ENCODE peak calls at places on chromosomes 11 and 22, in five cellular contexts. One of them, this sample, is unnamed.

GRCh38 chr22:22519591-22519990 is 479 bp downstream of the ZNF280A start:
- DNase-seq in psoas muscle: no peak
- DNase-seq in T-helper 1 cell: no peak
- DNase-seq in dermis blood vessel endothelial cell: no peak
- DNase-seq in posterior vena cava: no peak
- DNase-seq in this sample: no peak

GRCh38 chr11:58060535-58060934 is 29.8 kb downstream of the OR6Q1 start:
- DNase-seq in psoas muscle: no peak
- DNase-seq in T-helper 1 cell: no peak
- DNase-seq in dermis blood vessel endothelial cell: no peak
- DNase-seq in posterior vena cava: no peak
- DNase-seq in this sample: no peak

GRCh38 chr11:84355911-84356310 is 1069.7 kb upstream of the CCDC90B start:
- DNase-seq in psoas muscle: no peak
- DNase-seq in T-helper 1 cell: no peak
- DNase-seq in dermis blood vessel endothelial cell: no peak
- DNase-seq in posterior vena cava: no peak
- DNase-seq in this sample: no peak

GRCh38 chr22:37926358-37926757 is 20.3 kb downstream of the MICALL1 start:
- DNase-seq in psoas muscle: no peak
- DNase-seq in T-helper 1 cell: no peak
- DNase-seq in dermis blood vessel endothelial cell: no peak
- DNase-seq in posterior vena cava: no peak
- DNase-seq in this sample: no peak

GRCh38 chr11:105073486-105074200 is 28.5 kb upstream of the CARD16 start:
- DNase-seq in psoas muscle: no peak
- DNase-seq in T-helper 1 cell: no peak
- DNase-seq in dermis blood vessel endothelial cell: peak; percentile 81
- DNase-seq in posterior vena cava: no peak
- DNase-seq in this sample: no peak

GRCh38 chr11:12180257-12181205 is 70.1 kb downstream of the MICAL2 start:
- DNase-seq in psoas muscle: no peak
- DNase-seq in T-helper 1 cell: no peak
- DNase-seq in dermis blood vessel endothelial cell: no peak
- DNase-seq in posterior vena cava: no peak
- DNase-seq in this sample: no peak

GRCh38 chr11:111983187-111983986 is 41.8 kb upstream of the DLAT start:
- DNase-seq in psoas muscle: no peak
- DNase-seq in T-helper 1 cell: no peak
- DNase-seq in dermis blood vessel endothelial cell: peak; percentile 37
- DNase-seq in posterior vena cava: no peak
- DNase-seq in this sample: no peak

GRCh38 chr11:72321381-72321996 is 77.5 kb upstream of the PHOX2A start:
- DNase-seq in psoas muscle: no peak
- DNase-seq in T-helper 1 cell: no peak
- DNase-seq in dermis blood vessel endothelial cell: peak; percentile 50
- DNase-seq in posterior vena cava: no peak
- DNase-seq in this sample: no peak

GRCh38 chr11:68282141-68282860 is 10.5 kb upstream of the C11orf24 start:
- DNase-seq in psoas muscle: no peak
- DNase-seq in T-helper 1 cell: no peak
- DNase-seq in dermis blood vessel endothelial cell: no peak
- DNase-seq in posterior vena cava: peak; percentile 20
- DNase-seq in this sample: no peak

GRCh38 chr11:47101452-47101851 is 75.2 kb downstream of the ARFGAP2 start:
- DNase-seq in psoas muscle: no peak
- DNase-seq in T-helper 1 cell: no peak
- DNase-seq in dermis blood vessel endothelial cell: no peak
- DNase-seq in posterior vena cava: no peak
- DNase-seq in this sample: no peak

GRCh38 chr11:91527380-91528030 is 697.1 kb upstream of the FAT3 start:
- DNase-seq in psoas muscle: no peak
- DNase-seq in T-helper 1 cell: no peak
- DNase-seq in dermis blood vessel endothelial cell: no peak
- DNase-seq in posterior vena cava: no peak
- DNase-seq in this sample: no peak

GRCh38 chr11:64141081-64141783 is 24.7 kb downstream of the MACROD1 start:
- DNase-seq in psoas muscle: no peak
- DNase-seq in T-helper 1 cell: no peak
- DNase-seq in dermis blood vessel endothelial cell: no peak
- DNase-seq in posterior vena cava: no peak
- DNase-seq in this sample: no peak

GRCh38 chr11:77497368-77497767 is 23.5 kb upstream of the PAK1 start:
- DNase-seq in psoas muscle: no peak
- DNase-seq in T-helper 1 cell: no peak
- DNase-seq in dermis blood vessel endothelial cell: no peak
- DNase-seq in posterior vena cava: no peak
- DNase-seq in this sample: no peak

GRCh38 chr11:64368673-64369074 is 9.7 kb downstream of the RPS6KA4 start:
- DNase-seq in psoas muscle: no peak
- DNase-seq in T-helper 1 cell: no peak
- DNase-seq in dermis blood vessel endothelial cell: no peak
- DNase-seq in posterior vena cava: no peak
- DNase-seq in this sample: no peak

GRCh38 chr11:34926101-34926830 is 9.8 kb downstream of the PDHX start:
- DNase-seq in psoas muscle: no peak
- DNase-seq in T-helper 1 cell: no peak
- DNase-seq in dermis blood vessel endothelial cell: peak; percentile 71
- DNase-seq in posterior vena cava: no peak
- DNase-seq in this sample: peak; percentile 33

GRCh38 chr11:101401245-101401644 is 182.6 kb downstream of the TRPC6 start:
- DNase-seq in psoas muscle: no peak
- DNase-seq in T-helper 1 cell: no peak
- DNase-seq in dermis blood vessel endothelial cell: no peak
- DNase-seq in posterior vena cava: no peak
- DNase-seq in this sample: no peak

This sample was measured in effector memory CD8-positive, alpha-beta T cell.